ENCODE peak calls at places on chromosomes 3 and 15, in nine cellular contexts. S is Right ventricle myocardium superior; M is keratinocyte; T is breast epithelium; H is non-pigmented ciliary epithelial cell; Z is NCI-H345; R is AG20443; Y is CD4-positive, alpha-beta T cell; J is vagina. W is an unnamed sample.

GRCh38 chr3:71428841-71429609 is 154.5 kb downstream of the FOXP1 start:
- DNase-seq in M (no peak), S (no peak), R (peak), Z (peak), T (peak), Y (no peak), J (no peak), H (peak), W (peak)

GRCh38 chr3:167653750-167654149 is at the start of gene WDR49:
- DNase-seq in Y (no peak), Z (peak), H (no peak), S (no peak), T (no peak), J (no peak), M (no peak), R (no peak), W (no peak)

GRCh38 chr15:65559941-65560340 is 29.7 kb downstream of the HACD3 start:
- DNase-seq in T (no peak), J (no peak), S (no peak), Y (no peak), H (no peak), R (no peak), M (no peak), Z (no peak), W (no peak)

GRCh38 chr15:89419370-89419984 is 76.9 kb downstream of the RHCG start:
- DNase-seq in Z (no peak), Y (no peak), M (no peak), J (no peak), T (no peak), S (peak), R (peak), H (no peak), W (peak)

GRCh38 chr3:141414800-141415462 is 46.6 kb downstream of the ZBTB38 start:
- DNase-seq in T (no peak), J (no peak), Z (no peak), R (no peak), M (no peak), S (no peak), H (no peak), Y (no peak), W (no peak)

GRCh38 chr3:50525987-50526386 is 22.6 kb upstream of the CACNA2D2 start:
- DNase-seq in Y (no peak), S (peak), Z (no peak), J (no peak), H (no peak), R (peak), T (no peak), M (peak), W (peak)

GRCh38 chr3:195007151-195007550 is 263.8 kb downstream of the XXYLT1 start:
- DNase-seq in Z (no peak), T (no peak), H (no peak), S (no peak), R (no peak), J (no peak), M (no peak), Y (no peak), W (no peak)

GRCh38 chr15:100559330-100559729 is 30.6 kb upstream of the CERS3 start:
- DNase-seq in T (no peak), H (peak), Y (no peak), S (peak), M (no peak), R (peak), J (peak), Z (no peak), W (peak)

GRCh38 chr3:30443756-30444673 is 162.4 kb upstream of the TGFBR2 start:
- DNase-seq in R (no peak), Y (no peak), S (no peak), H (no peak), J (no peak), Z (no peak), T (no peak), M (no peak), W (no peak)

GRCh38 chr3:131007782-131008181 is 18.8 kb downstream of the ASTE1 start:
- DNase-seq in Z (no peak), S (no peak), J (no peak), T (no peak), M (no peak), Y (no peak), H (no peak), R (no peak), W (no peak)

GRCh38 chr15:99504823-99505551 is 60.8 kb upstream of the MEF2A start:
- DNase-seq in J (no peak), Y (no peak), S (no peak), M (no peak), Z (no peak), T (no peak), H (no peak), R (peak), W (peak)